ENCODE peak calls at places on chromosomes 13 and 19, in five cellular contexts. One of them, this sample, is unnamed. For H3K9me3, the result is how much of the 10 kb centered on the place peaks cover.

GRCh38 chr19:33419763-33420080 is 46.2 kb downstream of the CEBPG start:
- DNase-seq in ovary: no peak
- DNase-seq in CD4-positive, CD25-positive, alpha-beta regulatory T cell: no peak
- DNase-seq in neuronal stem cell: peak
- DNase-seq in cardiac muscle cell: peak
- DNase-seq in this sample: no peak

GRCh38 chr13:108369412-108369811 is 99.9 kb downstream of the TNFSF13B start:
- DNase-seq in CD4-positive, CD25-positive, alpha-beta regulatory T cell: no peak
- DNase-seq in cardiac muscle cell: no peak
- DNase-seq in neuronal stem cell: no peak
- DNase-seq in ovary: no peak
- DNase-seq in this sample: no peak

GRCh38 chr19:19559942-19560341 is 21.9 kb downstream of the CILP2 start:
- DNase-seq in ovary: no peak
- DNase-seq in neuronal stem cell: no peak
- DNase-seq in CD4-positive, CD25-positive, alpha-beta regulatory T cell: no peak
- DNase-seq in cardiac muscle cell: no peak
- DNase-seq in this sample: no peak

GRCh38 chr13:83184150-83184475 is 698.2 kb downstream of the SLITRK1 start:
- DNase-seq in cardiac muscle cell: no peak
- DNase-seq in CD4-positive, CD25-positive, alpha-beta regulatory T cell: no peak
- DNase-seq in ovary: no peak
- DNase-seq in neuronal stem cell: no peak
- DNase-seq in this sample: no peak

GRCh38 chr19:15421726-15422260 is 3.0 kb upstream of the AKAP8L start:
- DNase-seq in ovary: peak
- DNase-seq in neuronal stem cell: no peak
- DNase-seq in CD4-positive, CD25-positive, alpha-beta regulatory T cell: no peak
- DNase-seq in cardiac muscle cell: no peak
- DNase-seq in this sample: no peak

GRCh38 chr19:32702010-32702409 is 10.4 kb downstream of the NUDT19 start:
- DNase-seq in cardiac muscle cell: no peak
- DNase-seq in CD4-positive, CD25-positive, alpha-beta regulatory T cell: no peak
- DNase-seq in ovary: no peak
- DNase-seq in neuronal stem cell: no peak
- DNase-seq in this sample: no peak

GRCh38 chr13:91726666-91727065 is 328.2 kb downstream of the GPC5 start:
- DNase-seq in ovary: no peak
- DNase-seq in neuronal stem cell: no peak
- DNase-seq in cardiac muscle cell: peak
- DNase-seq in CD4-positive, CD25-positive, alpha-beta regulatory T cell: no peak
- DNase-seq in this sample: no peak

GRCh38 chr19:14871619-14872230 is 14.2 kb downstream of the OR7A17 start:
- DNase-seq in cardiac muscle cell: no peak
- DNase-seq in ovary: no peak
- DNase-seq in neuronal stem cell: no peak
- DNase-seq in CD4-positive, CD25-positive, alpha-beta regulatory T cell: no peak
- DNase-seq in this sample: no peak

GRCh38 chr19:12800873-12801465 is 631 bp downstream of the PRDX2 start:
- DNase-seq in cardiac muscle cell: peak
- DNase-seq in CD4-positive, CD25-positive, alpha-beta regulatory T cell: no peak
- DNase-seq in neuronal stem cell: no peak
- DNase-seq in ovary: peak
- DNase-seq in this sample: no peak

GRCh38 chr19:49591731-49592485 is 926 bp downstream of the PRR12 start:
- DNase-seq in CD4-positive, CD25-positive, alpha-beta regulatory T cell: peak
- DNase-seq in neuronal stem cell: no peak
- DNase-seq in ovary: peak
- DNase-seq in cardiac muscle cell: peak
- DNase-seq in this sample: peak

GRCh38 chr13:67283602-67284001 is 53.5 kb upstream of the PCDH9 start:
- DNase-seq in cardiac muscle cell: no peak
- DNase-seq in neuronal stem cell: no peak
- DNase-seq in CD4-positive, CD25-positive, alpha-beta regulatory T cell: no peak
- DNase-seq in ovary: no peak
- DNase-seq in this sample: no peak

GRCh38 chr19:41189425-41190065 is 3.5 kb upstream of the CYP2S1 start:
- DNase-seq in neuronal stem cell: no peak
- DNase-seq in CD4-positive, CD25-positive, alpha-beta regulatory T cell: no peak
- DNase-seq in cardiac muscle cell: peak
- DNase-seq in ovary: no peak
- DNase-seq in this sample: no peak

GRCh38 chr13:20582026-20582425 is 15.1 kb downstream of the IFT88 start:
- DNase-seq in cardiac muscle cell: no peak
- DNase-seq in CD4-positive, CD25-positive, alpha-beta regulatory T cell: no peak
- DNase-seq in neuronal stem cell: no peak
- DNase-seq in ovary: no peak
- DNase-seq in this sample: no peak

GRCh38 chr13:91722267-91722884 is 324.0 kb downstream of the GPC5 start:
- DNase-seq in CD4-positive, CD25-positive, alpha-beta regulatory T cell: peak
- DNase-seq in cardiac muscle cell: peak
- DNase-seq in neuronal stem cell: no peak
- DNase-seq in ovary: no peak
- DNase-seq in this sample: no peak

GRCh38 chr13:111330211-111330610 is 9.8 kb downstream of the TEX29 start:
- DNase-seq in cardiac muscle cell: no peak
- DNase-seq in ovary: no peak
- DNase-seq in CD4-positive, CD25-positive, alpha-beta regulatory T cell: no peak
- DNase-seq in neuronal stem cell: no peak
- DNase-seq in this sample: no peak

GRCh38 chr19:42076375-42076944 is 494 bp downstream of the ZNF574 start:
- DNase-seq in neuronal stem cell: no peak
- DNase-seq in CD4-positive, CD25-positive, alpha-beta regulatory T cell: no peak
- DNase-seq in ovary: peak
- DNase-seq in cardiac muscle cell: no peak
- DNase-seq in this sample: peak

GRCh38 chr19:16429066-16429758 is 42.6 kb downstream of the EPS15L1 start:
- DNase-seq in ovary: no peak
- DNase-seq in cardiac muscle cell: no peak
- DNase-seq in neuronal stem cell: no peak
- DNase-seq in CD4-positive, CD25-positive, alpha-beta regulatory T cell: peak
- DNase-seq in this sample: no peak

GRCh38 chr19:3441986-3442329 is 38.4 kb downstream of the SMIM24 start:
- DNase-seq in CD4-positive, CD25-positive, alpha-beta regulatory T cell: no peak
- DNase-seq in ovary: no peak
- DNase-seq in cardiac muscle cell: no peak
- DNase-seq in neuronal stem cell: no peak
- DNase-seq in this sample: no peak

GRCh38 chr13:106182404-106182803 is 353.1 kb downstream of the EFNB2 start:
- DNase-seq in cardiac muscle cell: no peak
- DNase-seq in ovary: no peak
- DNase-seq in CD4-positive, CD25-positive, alpha-beta regulatory T cell: no peak
- DNase-seq in neuronal stem cell: no peak
- DNase-seq in this sample: no peak

GRCh38 chr19:19420570-19421301 is 15.3 kb downstream of the GATAD2A start:
- DNase-seq in neuronal stem cell: no peak
- DNase-seq in cardiac muscle cell: no peak
- DNase-seq in CD4-positive, CD25-positive, alpha-beta regulatory T cell: no peak
- DNase-seq in ovary: no peak
- DNase-seq in this sample: no peak

GRCh38 chr13:100394005-100394695 is 194.4 kb downstream of the GGACT start:
- DNase-seq in cardiac muscle cell: no peak
- DNase-seq in neuronal stem cell: no peak
- DNase-seq in ovary: no peak
- DNase-seq in CD4-positive, CD25-positive, alpha-beta regulatory T cell: peak
- DNase-seq in this sample: no peak

GRCh38 chr19:48644839-48645651 is 942 bp downstream of the CA11 start:
- DNase-seq in ovary: peak
- DNase-seq in cardiac muscle cell: peak
- DNase-seq in neuronal stem cell: peak
- DNase-seq in CD4-positive, CD25-positive, alpha-beta regulatory T cell: peak
- DNase-seq in this sample: peak

GRCh38 chr13:23992722-23993438 is 95.6 kb upstream of the C1QTNF9B start:
- DNase-seq in cardiac muscle cell: no peak
- DNase-seq in CD4-positive, CD25-positive, alpha-beta regulatory T cell: no peak
- DNase-seq in neuronal stem cell: no peak
- DNase-seq in ovary: no peak
- DNase-seq in this sample: no peak

GRCh38 chr13:22848539-22849052 is 332.2 kb upstream of the SGCG start:
- DNase-seq in neuronal stem cell: no peak
- DNase-seq in cardiac muscle cell: no peak
- DNase-seq in ovary: no peak
- DNase-seq in CD4-positive, CD25-positive, alpha-beta regulatory T cell: no peak
- DNase-seq in this sample: no peak

GRCh38 chr19:53086949-53087348 is 16.3 kb downstream of the ZNF160 start:
- DNase-seq in CD4-positive, CD25-positive, alpha-beta regulatory T cell: no peak
- DNase-seq in neuronal stem cell: no peak
- DNase-seq in cardiac muscle cell: no peak
- DNase-seq in ovary: no peak
- DNase-seq in this sample: no peak

GRCh38 chr19:38478273-38478971 is 44.9 kb downstream of the RYR1 start:
- DNase-seq in neuronal stem cell: no peak
- DNase-seq in ovary: no peak
- DNase-seq in CD4-positive, CD25-positive, alpha-beta regulatory T cell: peak
- DNase-seq in cardiac muscle cell: peak
- DNase-seq in this sample: no peak

GRCh38 chr19:12787458-12787857 is 3.8 kb upstream of the JUNB start:
- DNase-seq in neuronal stem cell: no peak
- DNase-seq in ovary: no peak
- DNase-seq in CD4-positive, CD25-positive, alpha-beta regulatory T cell: no peak
- DNase-seq in cardiac muscle cell: no peak
- DNase-seq in this sample: no peak

GRCh38 chr19:45218887-45219780 is 26.1 kb downstream of the EXOC3L2 start:
- DNase-seq in cardiac muscle cell: no peak
- DNase-seq in CD4-positive, CD25-positive, alpha-beta regulatory T cell: no peak
- DNase-seq in neuronal stem cell: no peak
- DNase-seq in ovary: no peak
- DNase-seq in this sample: no peak

GRCh38 chr19:14363203-14364097 is 17.8 kb upstream of the ADGRE5 start:
- DNase-seq in CD4-positive, CD25-positive, alpha-beta regulatory T cell: peak
- DNase-seq in ovary: peak
- DNase-seq in neuronal stem cell: peak
- DNase-seq in cardiac muscle cell: peak
- DNase-seq in this sample: peak

DNA sequence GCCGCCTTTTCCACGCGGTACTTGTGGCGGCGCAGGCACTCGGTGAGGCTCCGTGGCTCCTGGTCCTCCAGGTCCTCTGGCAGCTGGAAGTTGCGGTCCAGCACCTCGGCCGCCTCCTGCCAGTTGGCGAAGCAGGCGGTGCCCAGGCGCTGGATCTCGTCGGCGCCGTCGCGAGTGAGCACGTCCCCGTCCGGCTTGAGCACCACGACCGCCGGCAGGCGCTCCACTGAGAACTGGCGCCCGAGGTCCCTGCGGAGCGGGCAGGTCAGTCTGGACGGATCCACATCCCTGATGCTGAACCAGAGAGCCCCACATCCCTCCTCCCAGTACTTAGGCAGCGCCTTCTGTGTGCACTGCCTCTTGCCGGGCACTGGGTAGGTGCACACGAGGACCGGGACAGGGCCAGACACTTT is 5.0 kb downstream of the NXNL1 start:
- DNase-seq in ovary: no peak
- DNase-seq in neuronal stem cell: no peak
- DNase-seq in CD4-positive, CD25-positive, alpha-beta regulatory T cell: no peak
- DNase-seq in cardiac muscle cell: no peak
- DNase-seq in this sample: no peak
- H3K9me3 ChIP-seq in ovary: under half
- H3K9me3 ChIP-seq in neuronal stem cell: under half
- H3K9me3 ChIP-seq in CD4-positive, CD25-positive, alpha-beta regulatory T cell: under half
- H3K9me3 ChIP-seq in cardiac muscle cell: under half
- H3K9me3 ChIP-seq in this sample: under half

GRCh38 chr13:55437162-55437561 is 1703.6 kb upstream of the PRR20A start:
- DNase-seq in ovary: no peak
- DNase-seq in cardiac muscle cell: no peak
- DNase-seq in CD4-positive, CD25-positive, alpha-beta regulatory T cell: no peak
- DNase-seq in neuronal stem cell: peak
- DNase-seq in this sample: no peak

GRCh38 chr13:55440465-55441085 is 1700.1 kb upstream of the PRR20A start:
- DNase-seq in CD4-positive, CD25-positive, alpha-beta regulatory T cell: no peak
- DNase-seq in cardiac muscle cell: no peak
- DNase-seq in ovary: no peak
- DNase-seq in neuronal stem cell: no peak
- DNase-seq in this sample: no peak

DNA sequence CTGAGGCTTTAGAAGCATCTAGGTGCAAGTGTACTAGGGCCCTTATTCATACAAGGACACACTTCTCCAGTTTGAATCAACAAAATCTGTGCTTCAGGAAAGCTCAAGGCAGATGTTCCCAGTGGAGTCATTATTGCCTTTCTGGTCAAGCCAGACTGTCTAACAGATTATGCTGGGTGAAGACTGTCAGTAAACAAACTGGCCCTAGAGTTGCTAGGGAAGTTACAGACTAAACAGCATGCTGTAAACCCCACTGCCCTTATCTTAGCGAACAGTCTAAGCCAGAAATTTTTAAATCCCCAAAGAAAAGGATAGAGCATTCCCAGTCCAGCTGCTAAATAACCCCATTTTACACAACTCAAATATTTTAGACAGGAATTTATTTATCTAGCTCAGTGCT is 1701.3 kb upstream of the PRR20A start:
- DNase-seq in cardiac muscle cell: no peak
- DNase-seq in neuronal stem cell: no peak
- DNase-seq in ovary: no peak
- DNase-seq in CD4-positive, CD25-positive, alpha-beta regulatory T cell: no peak
- DNase-seq in this sample: no peak
- H3K9me3 ChIP-seq in cardiac muscle cell: under half
- H3K9me3 ChIP-seq in neuronal stem cell: under half
- H3K9me3 ChIP-seq in ovary: under half
- H3K9me3 ChIP-seq in CD4-positive, CD25-positive, alpha-beta regulatory T cell: under half
- H3K9me3 ChIP-seq in this sample: under half

GRCh38 chr19:4597278-4597974 is 37.9 kb upstream of the SEMA6B start:
- DNase-seq in neuronal stem cell: no peak
- DNase-seq in CD4-positive, CD25-positive, alpha-beta regulatory T cell: no peak
- DNase-seq in cardiac muscle cell: no peak
- DNase-seq in ovary: no peak
- DNase-seq in this sample: no peak
- H3K9me3 ChIP-seq in neuronal stem cell: under half
- H3K9me3 ChIP-seq in CD4-positive, CD25-positive, alpha-beta regulatory T cell: under half
- H3K9me3 ChIP-seq in cardiac muscle cell: under half
- H3K9me3 ChIP-seq in ovary: under half
- H3K9me3 ChIP-seq in this sample: under half

DNA sequence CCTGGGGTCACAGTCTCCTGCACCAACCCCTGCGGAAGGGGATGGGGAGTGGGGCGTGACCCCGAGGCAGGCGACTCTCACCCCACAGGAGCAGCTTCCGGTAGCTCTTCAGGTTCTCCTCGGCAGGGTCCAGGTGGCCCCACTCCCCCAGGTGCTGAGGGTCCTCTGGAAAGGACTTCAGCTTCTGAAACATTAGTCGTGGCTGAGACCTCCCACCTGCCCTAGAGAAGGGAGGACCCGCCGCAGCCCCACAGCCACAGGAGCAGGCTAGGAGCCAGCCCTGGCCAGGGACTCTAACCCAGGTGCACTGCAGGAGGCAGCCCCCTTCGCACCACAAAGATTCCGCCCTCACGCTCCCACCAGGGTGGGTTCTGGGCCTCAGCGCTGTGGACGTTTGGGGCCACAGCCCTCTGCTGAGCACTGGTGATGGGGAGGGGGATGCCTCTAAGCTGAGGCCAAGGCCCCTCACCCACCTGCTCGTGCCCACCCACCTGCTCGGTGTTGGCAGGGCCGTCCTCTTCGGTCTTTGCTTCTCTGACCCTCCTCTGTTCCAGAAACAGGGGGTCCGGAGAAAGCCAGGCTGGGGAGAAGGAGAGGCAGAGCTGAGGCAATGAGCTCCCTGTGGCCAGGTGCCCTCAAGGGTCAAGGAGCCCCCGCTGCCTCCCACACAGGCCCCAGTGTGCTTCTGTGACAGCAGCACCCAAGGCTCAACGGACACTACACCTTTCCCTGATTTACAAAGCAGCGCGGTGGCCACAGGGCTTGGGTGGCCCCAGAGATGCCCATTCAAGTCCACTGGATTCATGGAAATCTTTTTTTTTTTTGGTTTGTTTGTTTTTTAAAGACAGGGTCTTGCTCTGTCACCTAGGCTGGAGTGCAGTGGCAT is 11.0 kb downstream of the ZSCAN18 start:
- DNase-seq in CD4-positive, CD25-positive, alpha-beta regulatory T cell: no peak
- DNase-seq in neuronal stem cell: no peak
- DNase-seq in cardiac muscle cell: no peak
- DNase-seq in ovary: no peak
- DNase-seq in this sample: no peak
- H3K9me3 ChIP-seq in CD4-positive, CD25-positive, alpha-beta regulatory T cell: under half
- H3K9me3 ChIP-seq in neuronal stem cell: half or more
- H3K9me3 ChIP-seq in cardiac muscle cell: under half
- H3K9me3 ChIP-seq in ovary: half or more
- H3K9me3 ChIP-seq in this sample: under half